ENCODE peak calls at places on chromosomes 16 and 17, in four cellular contexts. I is body of pancreas; O is DND-41; M is CD4-positive, CD25-positive, alpha-beta regulatory T cell. R is an unnamed sample. For H3K27me3, the result is how much of the 10 kb centered on the place peaks cover.

GRCh38 chr17:75394332-75394918 is 11.1 kb downstream of the GRB2 start:
- DNase-seq in M (no peak), I (no peak), O (no peak), R (no peak)

GRCh38 chr16:54944002-54944401 is 13.3 kb downstream of the IRX5 start:
- DNase-seq in O (no peak), M (no peak), I (no peak), R (no peak)

GRCh38 chr17:56592487-56593072 is 919 bp upstream of the NOG start:
- DNase-seq in M (peak), I (peak), O (peak), R (peak)

GRCh38 chr17:7548585-7549400 is at the start of gene TNFSF12:
- DNase-seq in M (peak), I (peak), O (peak), R (no peak)

GRCh38 chr17:74404218-74404617 is 27.7 kb upstream of the GPRC5C start:
- DNase-seq in M (no peak), O (no peak), I (no peak), R (no peak)

GRCh38 chr16:18788828-18789514 is 1.2 kb downstream of the RPS15A start:
- DNase-seq in M (no peak), O (no peak), I (no peak), R (no peak)

GRCh38 chr16:7400117-7400890 is 67.7 kb downstream of the RBFOX1 start:
- DNase-seq in O (no peak), M (no peak), I (no peak), R (no peak)

GRCh38 chr17:21095735-21096134 is 31.0 kb upstream of the DHRS7B start:
- DNase-seq in I (no peak), O (no peak), M (no peak), R (no peak)

GRCh38 chr16:67486805-67487204 is 3.5 kb upstream of the AGRP start:
- DNase-seq in O (no peak), M (no peak), I (no peak), R (no peak)

DNA sequence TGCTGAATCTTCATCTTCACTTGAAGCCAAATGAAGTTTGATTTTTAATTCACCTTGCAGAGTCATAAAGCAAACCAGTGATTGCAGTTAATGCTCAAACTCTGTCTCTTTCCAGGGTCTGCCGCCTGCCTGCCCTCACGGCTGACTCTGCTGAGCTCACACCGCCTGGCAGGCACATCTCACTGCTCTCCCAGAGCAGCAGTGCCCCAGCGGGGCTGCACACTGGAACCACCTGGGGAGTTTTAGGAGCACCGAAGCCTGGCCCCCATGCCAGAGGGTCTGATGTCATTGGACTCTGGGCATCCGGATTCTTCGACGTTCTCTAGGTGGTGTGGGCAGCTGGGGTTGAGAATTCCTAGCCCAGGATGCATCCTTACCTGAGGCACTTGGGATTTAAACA is 438.2 kb upstream of the CCL2 start:
- DNase-seq in M (no peak), O (no peak), I (no peak), R (no peak)
- H3K27me3 ChIP-seq in M (under half), O (under half), I (under half), R (under half)

GRCh38 chr17:76567634-76568432 is 17.8 kb downstream of the ST6GALNAC2 start:
- DNase-seq in O (no peak), I (peak), M (no peak), R (no peak)

GRCh38 chr17:76565728-76566612 is 19.7 kb downstream of the ST6GALNAC2 start:
- DNase-seq in M (no peak), I (no peak), O (no peak), R (no peak)

GRCh38 chr17:76566613-76566943 is 19.1 kb downstream of the ST6GALNAC2 start:
- DNase-seq in I (no peak), O (no peak), M (no peak), R (no peak)

GRCh38 chr17:76568771-76569170 is 16.9 kb downstream of the ST6GALNAC2 start:
- DNase-seq in O (no peak), I (no peak), M (no peak), R (no peak)

GRCh38 chr17:76566988-76567431 is 18.6 kb downstream of the ST6GALNAC2 start:
- DNase-seq in I (no peak), O (no peak), M (no peak), R (no peak)
- H3K27ac ChIP-seq in I (peak), O (no peak), M (no peak), R (no peak)

DNA sequence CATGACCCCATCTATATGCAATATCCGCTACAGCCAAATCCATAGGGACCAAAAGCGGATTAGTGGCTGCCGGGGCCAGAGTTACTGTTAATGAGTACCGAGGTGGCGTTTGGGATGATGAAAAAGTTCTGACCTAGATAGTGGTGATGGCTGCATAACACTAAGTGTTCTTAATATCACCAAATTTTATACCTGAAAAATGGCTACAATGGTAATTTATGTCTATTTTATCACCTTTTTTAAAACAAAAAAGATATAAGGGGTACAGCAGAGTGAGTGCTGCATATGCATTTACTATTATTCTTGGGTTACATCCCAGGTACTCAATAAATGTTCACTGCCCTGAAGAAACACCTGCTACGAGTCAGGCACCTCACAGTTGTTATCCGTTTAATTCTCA is 828 bp upstream of the HBQ1 start:
- DNase-seq in M (no peak), I (no peak), O (no peak), R (no peak)
- H3K27me3 ChIP-seq in M (under half), I (under half), O (under half), R (under half)

GRCh38 chr17:614637-615546 is 99.7 kb downstream of the VPS53 start:
- DNase-seq in I (no peak), O (no peak), M (no peak), R (no peak)
- H3K27ac ChIP-seq in I (no peak), O (no peak), M (no peak), R (no peak)

GRCh38 chr17:77677210-77677609 is 281.3 kb upstream of the TNRC6C start:
- DNase-seq in O (no peak), I (no peak), M (no peak), R (no peak)

GRCh38 chr17:77675816-77676799 is 282.4 kb upstream of the TNRC6C start:
- DNase-seq in O (no peak), I (no peak), M (no peak), R (no peak)

GRCh38 chr17:77681820-77682219 is 276.7 kb upstream of the TNRC6C start:
- DNase-seq in O (no peak), I (peak), M (no peak), R (peak)

GRCh38 chr17:77677637-77678036 is 280.9 kb upstream of the TNRC6C start:
- DNase-seq in M (no peak), O (no peak), I (no peak), R (no peak)

GRCh38 chr17:77679589-77679988 is 278.9 kb upstream of the TNRC6C start:
- DNase-seq in I (no peak), O (no peak), M (no peak), R (no peak)
- H3K27me3 ChIP-seq in I (under half), O (under half), M (under half), R (under half)

GRCh38 chr16:82655315-82655714 is 28.5 kb downstream of the CDH13 start:
- DNase-seq in M (peak), I (peak), O (peak), R (peak)
- H3K27ac ChIP-seq in M (peak), I (no peak), O (no peak), R (peak)

GRCh38 chr17:39863918-39864746 is at the start of gene IKZF3:
- DNase-seq in M (peak), I (peak), O (peak), R (no peak)
- H3K27me3 ChIP-seq in M (under half), I (under half), O (half or more), R (under half)

DNA sequence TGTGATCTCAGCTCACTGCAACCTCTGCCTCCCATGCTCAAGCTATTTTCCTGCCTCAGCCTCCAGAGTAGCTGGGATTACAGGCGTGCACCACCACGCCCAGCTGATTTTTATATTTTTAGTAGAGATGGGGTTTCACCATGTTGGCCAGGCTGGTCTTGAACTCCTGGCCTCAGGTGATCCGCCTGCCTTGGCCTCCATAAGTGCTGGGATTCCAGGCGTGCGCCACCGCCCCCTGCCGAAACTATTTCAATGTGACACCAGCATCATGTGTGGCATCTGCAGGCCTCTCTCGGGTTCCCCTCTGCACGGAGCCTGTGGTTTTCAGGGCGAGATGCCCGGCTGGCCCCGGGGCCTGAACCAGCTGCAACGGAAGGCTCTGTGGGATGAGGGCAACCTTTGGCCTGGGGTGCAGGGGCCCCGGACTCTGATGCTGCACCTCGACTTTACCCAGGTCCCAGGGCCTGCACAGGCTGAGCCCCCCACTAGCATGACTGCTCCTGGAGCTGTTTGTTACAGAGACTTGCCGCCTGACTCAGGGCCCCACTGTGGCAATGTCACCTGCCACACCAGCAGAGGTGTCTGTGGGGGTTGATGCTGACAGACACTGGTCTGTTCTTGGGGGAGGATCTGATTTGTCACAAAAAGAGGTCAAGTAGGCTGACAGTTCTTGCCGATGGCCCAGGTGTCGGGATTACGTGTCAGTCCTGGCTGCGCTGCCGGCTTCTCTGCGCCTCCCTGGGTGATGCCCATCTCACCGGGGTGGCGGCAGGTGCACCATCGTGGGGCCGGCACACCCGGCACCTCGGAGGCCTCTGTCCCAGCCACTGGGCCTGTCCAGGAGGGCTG is 8.6 kb upstream of the TEX19 start:
- DNase-seq in O (no peak), I (no peak), M (no peak), R (peak)
- H3K27ac ChIP-seq in O (no peak), I (no peak), M (no peak), R (no peak)

GRCh38 chr17:47716381-47716780 is 16.7 kb upstream of the TBX21 start:
- DNase-seq in M (no peak), I (no peak), O (no peak), R (no peak)
- H3K27me3 ChIP-seq in M (under half), I (under half), O (under half), R (under half)

GRCh38 chr16:84859681-84860080 is 39.9 kb downstream of the CRISPLD2 start:
- DNase-seq in M (no peak), I (no peak), O (no peak), R (no peak)
- H3K27ac ChIP-seq in M (no peak), I (no peak), O (no peak), R (no peak)

R was measured in SJCRH30.